ENCODE peak calls at places on chromosomes 5 and 9, in five cellular contexts. One of them, this sample, is unnamed.

GRCh38 chr5:178460598-178461425 is 129.4 kb downstream of the COL23A1 start:
- DNase-seq in uterus: peak
- DNase-seq in Peyer's patch: peak
- DNase-seq in body of pancreas: peak
- DNase-seq in lower leg skin: peak
- DNase-seq in this sample: peak

GRCh38 chr9:73079326-73079725 is 72.3 kb upstream of the ANXA1 start:
- DNase-seq in uterus: no peak
- DNase-seq in Peyer's patch: no peak
- DNase-seq in body of pancreas: no peak
- DNase-seq in lower leg skin: no peak
- DNase-seq in this sample: no peak

GRCh38 chr5:137665678-137666077 is 70.2 kb downstream of the KLHL3 start:
- DNase-seq in uterus: no peak
- DNase-seq in Peyer's patch: no peak
- DNase-seq in body of pancreas: no peak
- DNase-seq in lower leg skin: no peak
- DNase-seq in this sample: no peak

GRCh38 chr9:88874391-88874790 is 116.9 kb upstream of the S1PR3 start:
- DNase-seq in uterus: no peak
- DNase-seq in Peyer's patch: no peak
- DNase-seq in body of pancreas: no peak
- DNase-seq in lower leg skin: no peak
- DNase-seq in this sample: no peak

GRCh38 chr5:37494756-37495155 is 115.6 kb downstream of the WDR70 start:
- DNase-seq in uterus: no peak
- DNase-seq in Peyer's patch: no peak
- DNase-seq in body of pancreas: no peak
- DNase-seq in lower leg skin: no peak
- DNase-seq in this sample: no peak

GRCh38 chr5:178839319-178839704 is 20.4 kb upstream of the ZNF354B start:
- DNase-seq in uterus: peak
- DNase-seq in Peyer's patch: peak
- DNase-seq in body of pancreas: peak
- DNase-seq in lower leg skin: no peak
- DNase-seq in this sample: peak

GRCh38 chr5:97525780-97526179 is 342.7 kb upstream of the RIOK2 start:
- DNase-seq in uterus: no peak
- DNase-seq in Peyer's patch: no peak
- DNase-seq in body of pancreas: no peak
- DNase-seq in lower leg skin: no peak
- DNase-seq in this sample: no peak

GRCh38 chr5:39219433-39219832 is at the start of gene FYB1:
- DNase-seq in uterus: peak
- DNase-seq in Peyer's patch: peak
- DNase-seq in body of pancreas: peak
- DNase-seq in lower leg skin: no peak
- DNase-seq in this sample: no peak

GRCh38 chr9:84839538-84839937 is 170.0 kb downstream of the NTRK2 start:
- DNase-seq in uterus: no peak
- DNase-seq in Peyer's patch: no peak
- DNase-seq in body of pancreas: no peak
- DNase-seq in lower leg skin: no peak
- DNase-seq in this sample: no peak

GRCh38 chr5:88089757-88090390 is 178.8 kb downstream of the TMEM161B start:
- DNase-seq in uterus: no peak
- DNase-seq in Peyer's patch: no peak
- DNase-seq in body of pancreas: no peak
- DNase-seq in lower leg skin: no peak
- DNase-seq in this sample: no peak

GRCh38 chr5:148864113-148864841 is 37.9 kb downstream of the ADRB2 start:
- DNase-seq in uterus: no peak
- DNase-seq in Peyer's patch: no peak
- DNase-seq in body of pancreas: no peak
- DNase-seq in lower leg skin: no peak
- DNase-seq in this sample: no peak

GRCh38 chr5:127934791-127935256 is 148.7 kb upstream of the SLC12A2 start:
- DNase-seq in uterus: no peak
- DNase-seq in Peyer's patch: no peak
- DNase-seq in body of pancreas: peak
- DNase-seq in lower leg skin: no peak
- DNase-seq in this sample: no peak

GRCh38 chr5:404666-405241 is 38.2 kb upstream of the EXOC3 start:
- DNase-seq in uterus: no peak
- DNase-seq in Peyer's patch: no peak
- DNase-seq in body of pancreas: no peak
- DNase-seq in lower leg skin: peak
- DNase-seq in this sample: no peak

GRCh38 chr5:401216-402034 is 41.6 kb upstream of the EXOC3 start:
- DNase-seq in uterus: no peak
- DNase-seq in Peyer's patch: peak
- DNase-seq in body of pancreas: no peak
- DNase-seq in lower leg skin: peak
- DNase-seq in this sample: no peak

GRCh38 chr5:403995-404394 is 39.0 kb upstream of the EXOC3 start:
- DNase-seq in uterus: no peak
- DNase-seq in Peyer's patch: no peak
- DNase-seq in body of pancreas: no peak
- DNase-seq in lower leg skin: peak
- DNase-seq in this sample: no peak

GRCh38 chr5:400282-401215 is 42.4 kb upstream of the EXOC3 start:
- DNase-seq in uterus: no peak
- DNase-seq in Peyer's patch: peak
- DNase-seq in body of pancreas: peak
- DNase-seq in lower leg skin: peak
- DNase-seq in this sample: no peak

DNA sequence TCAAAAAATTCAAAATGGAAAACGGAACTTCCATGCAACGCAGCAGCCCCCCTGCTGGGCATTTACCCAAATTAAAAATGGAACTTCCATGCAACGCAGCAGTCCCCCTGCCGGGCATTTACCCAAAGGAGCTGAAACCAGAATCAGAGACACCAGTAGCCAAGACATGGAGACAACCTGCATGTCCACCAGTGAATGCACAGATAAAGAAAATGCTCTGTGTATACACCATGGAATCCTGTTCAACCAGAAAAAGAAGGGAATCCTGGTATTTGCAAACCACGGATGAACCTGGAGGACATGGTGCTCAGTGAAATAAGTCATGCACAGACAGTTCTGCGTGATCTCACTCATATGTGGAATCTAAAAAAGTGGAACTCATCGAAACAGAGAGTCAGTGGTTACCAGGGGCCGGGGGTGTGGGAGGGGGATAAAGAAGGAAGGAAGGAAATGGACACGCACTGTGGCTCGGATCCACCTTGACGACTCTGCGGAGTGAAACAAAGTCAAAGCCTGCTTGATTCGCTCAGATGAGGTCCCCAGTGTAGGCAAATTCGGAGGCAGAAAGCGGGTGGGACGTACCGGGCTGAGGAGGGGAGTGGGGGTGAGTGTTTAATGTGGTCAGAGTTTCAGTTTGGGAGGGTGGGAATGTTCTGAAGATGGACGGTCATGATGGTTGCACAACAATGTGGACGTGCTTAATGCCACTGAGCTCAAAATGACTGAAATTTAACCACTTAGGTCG is 40.2 kb upstream of the EXOC3 start:
- DNase-seq in uterus: no peak
- DNase-seq in Peyer's patch: peak
- DNase-seq in body of pancreas: no peak
- DNase-seq in lower leg skin: peak
- DNase-seq in this sample: no peak
- TF ChIP-seq POLR2A in uterus: no peak
- TF ChIP-seq POLR2A in Peyer's patch: no peak
- TF ChIP-seq POLR2A in body of pancreas: no peak
- TF ChIP-seq POLR2A in lower leg skin: no peak
- TF ChIP-seq POLR2A in this sample: no peak

DNA sequence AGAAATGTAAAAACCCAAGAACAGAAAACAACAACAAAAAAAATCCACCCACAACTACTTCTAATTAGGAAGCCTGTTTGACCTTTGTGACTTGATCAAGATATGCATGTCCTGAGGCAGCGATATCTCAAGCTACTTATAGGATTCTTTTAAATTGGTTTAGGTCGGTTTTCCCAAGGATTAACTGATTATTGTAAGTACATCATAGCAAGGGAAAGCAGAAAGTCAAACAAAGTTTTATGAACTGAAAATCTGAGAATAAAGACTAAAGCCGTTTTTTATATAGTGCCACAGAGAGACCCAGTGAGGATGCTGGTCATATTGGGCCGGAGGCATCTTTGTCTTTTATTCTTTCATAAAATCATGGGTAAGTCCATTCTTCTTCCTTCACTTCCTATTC is 72.0 kb downstream of the CD180 start:
- DNase-seq in uterus: no peak
- DNase-seq in Peyer's patch: no peak
- DNase-seq in body of pancreas: no peak
- DNase-seq in lower leg skin: no peak
- DNase-seq in this sample: no peak
- TF ChIP-seq POLR2A in uterus: no peak
- TF ChIP-seq POLR2A in Peyer's patch: no peak
- TF ChIP-seq POLR2A in body of pancreas: no peak
- TF ChIP-seq POLR2A in lower leg skin: no peak
- TF ChIP-seq POLR2A in this sample: no peak

GRCh38 chr5:181205735-181206401 is 872 bp upstream of the TRIM7 start:
- DNase-seq in uterus: no peak
- DNase-seq in Peyer's patch: no peak
- DNase-seq in body of pancreas: no peak
- DNase-seq in lower leg skin: no peak
- DNase-seq in this sample: no peak

GRCh38 chr5:181204561-181205401 is at the start of gene TRIM7:
- DNase-seq in uterus: no peak
- DNase-seq in Peyer's patch: peak
- DNase-seq in body of pancreas: peak
- DNase-seq in lower leg skin: peak
- DNase-seq in this sample: no peak

GRCh38 chr5:181207960-181208253 is 2.9 kb upstream of the TRIM7 start:
- DNase-seq in uterus: no peak
- DNase-seq in Peyer's patch: no peak
- DNase-seq in body of pancreas: no peak
- DNase-seq in lower leg skin: no peak
- DNase-seq in this sample: no peak

GRCh38 chr5:181205402-181205734 is 372 bp upstream of the TRIM7 start:
- DNase-seq in uterus: no peak
- DNase-seq in Peyer's patch: no peak
- DNase-seq in body of pancreas: no peak
- DNase-seq in lower leg skin: no peak
- DNase-seq in this sample: no peak

DNA sequence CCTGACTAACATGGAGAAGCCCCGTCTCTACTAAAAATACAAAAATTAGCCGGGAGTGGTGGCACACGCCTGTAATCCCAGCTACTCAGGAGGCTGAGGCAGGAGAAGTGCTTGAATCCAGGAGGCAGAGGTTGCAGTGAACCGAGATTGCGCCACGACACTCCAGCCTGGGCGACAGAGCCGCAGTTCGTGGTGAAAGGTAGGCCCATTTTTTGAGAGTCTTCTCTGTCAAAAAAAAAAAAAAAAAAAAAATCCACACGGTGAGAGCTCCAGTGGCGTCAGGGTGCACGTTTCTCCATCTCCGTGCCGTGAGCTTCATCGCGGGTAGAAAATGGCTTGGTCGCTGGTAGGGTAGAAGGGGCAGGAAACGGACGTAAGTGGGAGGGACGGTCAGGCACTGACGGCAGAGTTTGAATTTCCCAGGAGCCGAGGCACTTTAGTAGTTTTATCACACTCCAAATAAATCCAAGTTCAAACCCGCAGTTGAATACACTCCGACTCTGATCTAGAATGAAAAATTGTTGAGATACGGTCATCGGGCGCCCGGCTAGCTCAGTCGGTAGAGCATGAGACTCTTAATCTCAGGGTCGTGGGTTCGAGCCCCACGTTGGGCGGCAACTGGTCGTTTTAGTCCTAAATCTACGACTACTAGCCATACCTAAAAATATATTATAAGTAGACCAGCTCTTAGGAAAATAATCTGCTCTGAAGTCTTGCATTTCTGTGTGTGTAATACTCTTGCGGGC is 2.4 kb upstream of the TRIM7 start:
- DNase-seq in uterus: peak
- DNase-seq in Peyer's patch: peak
- DNase-seq in body of pancreas: peak
- DNase-seq in lower leg skin: peak
- DNase-seq in this sample: no peak
- TF ChIP-seq POLR2A in uterus: no peak
- TF ChIP-seq POLR2A in Peyer's patch: no peak
- TF ChIP-seq POLR2A in body of pancreas: peak
- TF ChIP-seq POLR2A in lower leg skin: no peak
- TF ChIP-seq POLR2A in this sample: no peak

GRCh38 chr9:36398745-36399144 is 1.3 kb downstream of the RNF38 start:
- DNase-seq in uterus: no peak
- DNase-seq in Peyer's patch: no peak
- DNase-seq in body of pancreas: no peak
- DNase-seq in lower leg skin: no peak
- DNase-seq in this sample: peak

GRCh38 chr9:36399980-36400331 is at the start of gene RNF38:
- DNase-seq in uterus: no peak
- DNase-seq in Peyer's patch: no peak
- DNase-seq in body of pancreas: no peak
- DNase-seq in lower leg skin: no peak
- DNase-seq in this sample: no peak

GRCh38 chr9:36401897-36402480 is 1.9 kb upstream of the RNF38 start:
- DNase-seq in uterus: no peak
- DNase-seq in Peyer's patch: no peak
- DNase-seq in body of pancreas: no peak
- DNase-seq in lower leg skin: no peak
- DNase-seq in this sample: peak

GRCh38 chr9:36401179-36401740 is 1.2 kb upstream of the RNF38 start:
- DNase-seq in uterus: no peak
- DNase-seq in Peyer's patch: no peak
- DNase-seq in body of pancreas: peak
- DNase-seq in lower leg skin: no peak
- DNase-seq in this sample: peak

GRCh38 chr9:36400332-36401178 is 486 bp upstream of the RNF38 start:
- DNase-seq in uterus: peak
- DNase-seq in Peyer's patch: peak
- DNase-seq in body of pancreas: peak
- DNase-seq in lower leg skin: peak
- DNase-seq in this sample: peak
- TF ChIP-seq POLR2A in uterus: peak
- TF ChIP-seq POLR2A in Peyer's patch: peak
- TF ChIP-seq POLR2A in body of pancreas: peak
- TF ChIP-seq POLR2A in lower leg skin: no peak
- TF ChIP-seq POLR2A in this sample: peak

DNA sequence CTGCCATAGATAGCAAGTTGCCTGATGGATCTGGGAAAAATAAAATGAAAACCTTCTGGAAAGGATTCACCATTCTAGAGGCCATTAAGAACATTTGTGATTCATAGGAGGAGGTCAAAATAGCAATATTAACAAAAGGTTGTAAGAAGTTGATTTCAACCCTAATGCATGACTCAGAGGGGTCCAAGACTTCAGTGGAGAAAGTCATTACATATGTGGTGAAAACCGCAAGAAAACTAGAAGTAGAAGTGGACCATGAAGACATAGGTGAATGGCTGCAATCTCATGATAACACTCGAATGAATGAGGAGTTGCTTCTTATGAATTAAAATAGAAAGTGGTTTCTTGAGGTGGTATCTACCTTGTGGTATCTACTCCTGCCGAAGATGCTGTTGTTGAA is 86.6 kb downstream of the GABRA1 start:
- DNase-seq in uterus: no peak
- DNase-seq in Peyer's patch: no peak
- DNase-seq in body of pancreas: no peak
- DNase-seq in lower leg skin: no peak
- DNase-seq in this sample: no peak
- TF ChIP-seq POLR2A in uterus: no peak
- TF ChIP-seq POLR2A in Peyer's patch: no peak
- TF ChIP-seq POLR2A in body of pancreas: no peak
- TF ChIP-seq POLR2A in lower leg skin: no peak
- TF ChIP-seq POLR2A in this sample: no peak

GRCh38 chr9:137071282-137071681 is 925 bp upstream of the SAPCD2 start:
- DNase-seq in uterus: no peak
- DNase-seq in Peyer's patch: no peak
- DNase-seq in body of pancreas: no peak
- DNase-seq in lower leg skin: no peak
- DNase-seq in this sample: no peak
- TF ChIP-seq POLR2A in uterus: no peak
- TF ChIP-seq POLR2A in Peyer's patch: no peak
- TF ChIP-seq POLR2A in body of pancreas: no peak
- TF ChIP-seq POLR2A in lower leg skin: no peak
- TF ChIP-seq POLR2A in this sample: no peak

This sample was measured in erythroblast.